ENCODE peak calls at places on chromosomes 16 and 17, in eight cellular contexts. One of them, this sample, is unnamed.

GRCh38 chr16:50275428-50276127 is 9.2 kb downstream of the ADCY7 start:
- DNase-seq in activated CD4-positive, alpha-beta T cell treated with anti-CD3 and anti-CD28 coated beads, Interleukin-2, amount 50 U/mL, for 1 hour: no peak
- DNase-seq in Daoy: no peak
- DNase-seq in CD4-positive, alpha-beta T cell: no peak
- DNase-seq in endothelial cell of umbilical vein: no peak
- DNase-seq in naive thymus-derived CD8-positive, alpha-beta T cell: peak
- DNase-seq in T47D: no peak
- DNase-seq in WTC11: no peak
- DNase-seq in this sample: no peak

GRCh38 chr17:74736423-74737298 is at the start of gene RAB37:
- DNase-seq in naive thymus-derived CD8-positive, alpha-beta T cell: peak
- DNase-seq in CD4-positive, alpha-beta T cell: no peak
- DNase-seq in Daoy: peak
- DNase-seq in T47D: peak
- DNase-seq in activated CD4-positive, alpha-beta T cell treated with anti-CD3 and anti-CD28 coated beads, Interleukin-2, amount 50 U/mL, for 1 hour: peak
- DNase-seq in endothelial cell of umbilical vein: no peak
- DNase-seq in WTC11: peak
- DNase-seq in this sample: peak

GRCh38 chr17:10631701-10632100 is 25.4 kb downstream of the MYH3 start:
- DNase-seq in naive thymus-derived CD8-positive, alpha-beta T cell: no peak
- DNase-seq in CD4-positive, alpha-beta T cell: no peak
- DNase-seq in endothelial cell of umbilical vein: no peak
- DNase-seq in T47D: no peak
- DNase-seq in WTC11: no peak
- DNase-seq in Daoy: no peak
- DNase-seq in activated CD4-positive, alpha-beta T cell treated with anti-CD3 and anti-CD28 coated beads, Interleukin-2, amount 50 U/mL, for 1 hour: no peak
- DNase-seq in this sample: no peak

GRCh38 chr16:88977028-88977844 is at the start of gene CBFA2T3:
- DNase-seq in T47D: no peak
- DNase-seq in activated CD4-positive, alpha-beta T cell treated with anti-CD3 and anti-CD28 coated beads, Interleukin-2, amount 50 U/mL, for 1 hour: no peak
- DNase-seq in endothelial cell of umbilical vein: peak
- DNase-seq in Daoy: no peak
- DNase-seq in CD4-positive, alpha-beta T cell: no peak
- DNase-seq in WTC11: no peak
- DNase-seq in naive thymus-derived CD8-positive, alpha-beta T cell: no peak
- DNase-seq in this sample: no peak

GRCh38 chr16:47156816-47157215 is 13.1 kb upstream of the NETO2 start:
- DNase-seq in Daoy: no peak
- DNase-seq in WTC11: no peak
- DNase-seq in activated CD4-positive, alpha-beta T cell treated with anti-CD3 and anti-CD28 coated beads, Interleukin-2, amount 50 U/mL, for 1 hour: no peak
- DNase-seq in naive thymus-derived CD8-positive, alpha-beta T cell: no peak
- DNase-seq in T47D: no peak
- DNase-seq in endothelial cell of umbilical vein: no peak
- DNase-seq in CD4-positive, alpha-beta T cell: no peak
- DNase-seq in this sample: no peak

GRCh38 chr16:20624882-20625807 is 49.0 kb upstream of the ACSM2B start:
- DNase-seq in naive thymus-derived CD8-positive, alpha-beta T cell: no peak
- DNase-seq in endothelial cell of umbilical vein: no peak
- DNase-seq in WTC11: no peak
- DNase-seq in Daoy: no peak
- DNase-seq in T47D: no peak
- DNase-seq in CD4-positive, alpha-beta T cell: no peak
- DNase-seq in activated CD4-positive, alpha-beta T cell treated with anti-CD3 and anti-CD28 coated beads, Interleukin-2, amount 50 U/mL, for 1 hour: no peak
- DNase-seq in this sample: no peak

GRCh38 chr17:2085648-2085949 is 30.7 kb downstream of the HIC1 start:
- DNase-seq in CD4-positive, alpha-beta T cell: no peak
- DNase-seq in T47D: no peak
- DNase-seq in activated CD4-positive, alpha-beta T cell treated with anti-CD3 and anti-CD28 coated beads, Interleukin-2, amount 50 U/mL, for 1 hour: no peak
- DNase-seq in Daoy: no peak
- DNase-seq in endothelial cell of umbilical vein: peak
- DNase-seq in naive thymus-derived CD8-positive, alpha-beta T cell: no peak
- DNase-seq in WTC11: no peak
- DNase-seq in this sample: no peak

GRCh38 chr16:85151603-85152413 is 39.5 kb upstream of the CIBAR2 start:
- DNase-seq in naive thymus-derived CD8-positive, alpha-beta T cell: no peak
- DNase-seq in CD4-positive, alpha-beta T cell: no peak
- DNase-seq in endothelial cell of umbilical vein: peak
- DNase-seq in WTC11: no peak
- DNase-seq in T47D: no peak
- DNase-seq in activated CD4-positive, alpha-beta T cell treated with anti-CD3 and anti-CD28 coated beads, Interleukin-2, amount 50 U/mL, for 1 hour: no peak
- DNase-seq in Daoy: peak
- DNase-seq in this sample: peak

GRCh38 chr16:14111713-14112538 is 40.8 kb downstream of the MRTFB start:
- DNase-seq in naive thymus-derived CD8-positive, alpha-beta T cell: no peak
- DNase-seq in endothelial cell of umbilical vein: no peak
- DNase-seq in CD4-positive, alpha-beta T cell: no peak
- DNase-seq in T47D: no peak
- DNase-seq in activated CD4-positive, alpha-beta T cell treated with anti-CD3 and anti-CD28 coated beads, Interleukin-2, amount 50 U/mL, for 1 hour: no peak
- DNase-seq in Daoy: peak
- DNase-seq in WTC11: no peak
- DNase-seq in this sample: peak

GRCh38 chr17:82531431-82531881 is 11.9 kb downstream of the FOXK2 start:
- DNase-seq in CD4-positive, alpha-beta T cell: no peak
- DNase-seq in WTC11: no peak
- DNase-seq in endothelial cell of umbilical vein: peak
- DNase-seq in naive thymus-derived CD8-positive, alpha-beta T cell: no peak
- DNase-seq in T47D: no peak
- DNase-seq in activated CD4-positive, alpha-beta T cell treated with anti-CD3 and anti-CD28 coated beads, Interleukin-2, amount 50 U/mL, for 1 hour: no peak
- DNase-seq in Daoy: peak
- DNase-seq in this sample: no peak

GRCh38 chr16:340370-341091 is 12.0 kb downstream of the AXIN1 start:
- DNase-seq in WTC11: no peak
- DNase-seq in endothelial cell of umbilical vein: no peak
- DNase-seq in T47D: no peak
- DNase-seq in Daoy: no peak
- DNase-seq in CD4-positive, alpha-beta T cell: no peak
- DNase-seq in activated CD4-positive, alpha-beta T cell treated with anti-CD3 and anti-CD28 coated beads, Interleukin-2, amount 50 U/mL, for 1 hour: no peak
- DNase-seq in naive thymus-derived CD8-positive, alpha-beta T cell: peak
- DNase-seq in this sample: no peak

GRCh38 chr16:23990507-23990906 is 154.7 kb downstream of the PRKCB start:
- DNase-seq in T47D: no peak
- DNase-seq in naive thymus-derived CD8-positive, alpha-beta T cell: no peak
- DNase-seq in endothelial cell of umbilical vein: no peak
- DNase-seq in activated CD4-positive, alpha-beta T cell treated with anti-CD3 and anti-CD28 coated beads, Interleukin-2, amount 50 U/mL, for 1 hour: no peak
- DNase-seq in Daoy: no peak
- DNase-seq in WTC11: no peak
- DNase-seq in CD4-positive, alpha-beta T cell: no peak
- DNase-seq in this sample: no peak

GRCh38 chr17:82437325-82437668 is 13.3 kb downstream of the CYBC1 start:
- DNase-seq in T47D: no peak
- DNase-seq in activated CD4-positive, alpha-beta T cell treated with anti-CD3 and anti-CD28 coated beads, Interleukin-2, amount 50 U/mL, for 1 hour: no peak
- DNase-seq in naive thymus-derived CD8-positive, alpha-beta T cell: peak
- DNase-seq in CD4-positive, alpha-beta T cell: no peak
- DNase-seq in Daoy: no peak
- DNase-seq in endothelial cell of umbilical vein: no peak
- DNase-seq in WTC11: no peak
- DNase-seq in this sample: no peak

GRCh38 chr16:20803192-20803560 is 3.1 kb downstream of the ERI2 start:
- DNase-seq in naive thymus-derived CD8-positive, alpha-beta T cell: no peak
- DNase-seq in Daoy: no peak
- DNase-seq in endothelial cell of umbilical vein: peak
- DNase-seq in T47D: no peak
- DNase-seq in activated CD4-positive, alpha-beta T cell treated with anti-CD3 and anti-CD28 coated beads, Interleukin-2, amount 50 U/mL, for 1 hour: no peak
- DNase-seq in WTC11: no peak
- DNase-seq in CD4-positive, alpha-beta T cell: no peak
- DNase-seq in this sample: no peak

GRCh38 chr17:50345443-50346312 is at the start of gene XYLT2:
- DNase-seq in activated CD4-positive, alpha-beta T cell treated with anti-CD3 and anti-CD28 coated beads, Interleukin-2, amount 50 U/mL, for 1 hour: peak
- DNase-seq in naive thymus-derived CD8-positive, alpha-beta T cell: peak
- DNase-seq in endothelial cell of umbilical vein: peak
- DNase-seq in Daoy: peak
- DNase-seq in WTC11: peak
- DNase-seq in CD4-positive, alpha-beta T cell: peak
- DNase-seq in T47D: peak
- DNase-seq in this sample: peak

GRCh38 chr16:66469291-66469931 is 42.3 kb downstream of the BEAN1 start:
- DNase-seq in Daoy: no peak
- DNase-seq in CD4-positive, alpha-beta T cell: no peak
- DNase-seq in activated CD4-positive, alpha-beta T cell treated with anti-CD3 and anti-CD28 coated beads, Interleukin-2, amount 50 U/mL, for 1 hour: no peak
- DNase-seq in naive thymus-derived CD8-positive, alpha-beta T cell: no peak
- DNase-seq in WTC11: no peak
- DNase-seq in endothelial cell of umbilical vein: no peak
- DNase-seq in T47D: no peak
- DNase-seq in this sample: no peak

GRCh38 chr16:12178251-12178990 is 201.9 kb downstream of the SNX29 start:
- DNase-seq in endothelial cell of umbilical vein: no peak
- DNase-seq in CD4-positive, alpha-beta T cell: no peak
- DNase-seq in activated CD4-positive, alpha-beta T cell treated with anti-CD3 and anti-CD28 coated beads, Interleukin-2, amount 50 U/mL, for 1 hour: no peak
- DNase-seq in naive thymus-derived CD8-positive, alpha-beta T cell: no peak
- DNase-seq in Daoy: no peak
- DNase-seq in WTC11: no peak
- DNase-seq in T47D: no peak
- DNase-seq in this sample: no peak

GRCh38 chr17:6215071-6216035 is 145.2 kb downstream of the WSCD1 start:
- DNase-seq in activated CD4-positive, alpha-beta T cell treated with anti-CD3 and anti-CD28 coated beads, Interleukin-2, amount 50 U/mL, for 1 hour: no peak
- DNase-seq in Daoy: no peak
- DNase-seq in T47D: no peak
- DNase-seq in WTC11: no peak
- DNase-seq in naive thymus-derived CD8-positive, alpha-beta T cell: no peak
- DNase-seq in CD4-positive, alpha-beta T cell: no peak
- DNase-seq in endothelial cell of umbilical vein: no peak
- DNase-seq in this sample: no peak

GRCh38 chr16:69567031-69567680 is 1.4 kb downstream of the NFAT5 start:
- DNase-seq in T47D: peak
- DNase-seq in activated CD4-positive, alpha-beta T cell treated with anti-CD3 and anti-CD28 coated beads, Interleukin-2, amount 50 U/mL, for 1 hour: no peak
- DNase-seq in endothelial cell of umbilical vein: peak
- DNase-seq in CD4-positive, alpha-beta T cell: no peak
- DNase-seq in naive thymus-derived CD8-positive, alpha-beta T cell: no peak
- DNase-seq in WTC11: no peak
- DNase-seq in Daoy: no peak
- DNase-seq in this sample: peak

GRCh38 chr17:32503251-32504165 is 16.7 kb downstream of the CDK5R1 start:
- DNase-seq in activated CD4-positive, alpha-beta T cell treated with anti-CD3 and anti-CD28 coated beads, Interleukin-2, amount 50 U/mL, for 1 hour: peak
- DNase-seq in WTC11: no peak
- DNase-seq in Daoy: no peak
- DNase-seq in CD4-positive, alpha-beta T cell: peak
- DNase-seq in naive thymus-derived CD8-positive, alpha-beta T cell: peak
- DNase-seq in endothelial cell of umbilical vein: peak
- DNase-seq in T47D: no peak
- DNase-seq in this sample: no peak

GRCh38 chr17:35890774-35891155 is 10.6 kb upstream of the CCL5 start:
- DNase-seq in CD4-positive, alpha-beta T cell: peak
- DNase-seq in WTC11: no peak
- DNase-seq in Daoy: no peak
- DNase-seq in naive thymus-derived CD8-positive, alpha-beta T cell: peak
- DNase-seq in endothelial cell of umbilical vein: no peak
- DNase-seq in activated CD4-positive, alpha-beta T cell treated with anti-CD3 and anti-CD28 coated beads, Interleukin-2, amount 50 U/mL, for 1 hour: peak
- DNase-seq in T47D: peak
- DNase-seq in this sample: no peak

GRCh38 chr16:82093901-82094300 is 58.8 kb downstream of the HSD17B2 start:
- DNase-seq in endothelial cell of umbilical vein: no peak
- DNase-seq in WTC11: no peak
- DNase-seq in Daoy: peak
- DNase-seq in activated CD4-positive, alpha-beta T cell treated with anti-CD3 and anti-CD28 coated beads, Interleukin-2, amount 50 U/mL, for 1 hour: no peak
- DNase-seq in naive thymus-derived CD8-positive, alpha-beta T cell: no peak
- DNase-seq in T47D: no peak
- DNase-seq in CD4-positive, alpha-beta T cell: no peak
- DNase-seq in this sample: no peak

GRCh38 chr17:31571124-31571892 is 179.8 kb downstream of the RAB11FIP4 start:
- DNase-seq in WTC11: no peak
- DNase-seq in activated CD4-positive, alpha-beta T cell treated with anti-CD3 and anti-CD28 coated beads, Interleukin-2, amount 50 U/mL, for 1 hour: no peak
- DNase-seq in T47D: no peak
- DNase-seq in naive thymus-derived CD8-positive, alpha-beta T cell: no peak
- DNase-seq in Daoy: peak
- DNase-seq in endothelial cell of umbilical vein: no peak
- DNase-seq in CD4-positive, alpha-beta T cell: no peak
- DNase-seq in this sample: peak

GRCh38 chr17:50631908-50632571 is 2.6 kb upstream of the ABCC3 start:
- DNase-seq in endothelial cell of umbilical vein: no peak
- DNase-seq in activated CD4-positive, alpha-beta T cell treated with anti-CD3 and anti-CD28 coated beads, Interleukin-2, amount 50 U/mL, for 1 hour: no peak
- DNase-seq in CD4-positive, alpha-beta T cell: no peak
- DNase-seq in Daoy: no peak
- DNase-seq in T47D: peak
- DNase-seq in naive thymus-derived CD8-positive, alpha-beta T cell: peak
- DNase-seq in WTC11: no peak
- DNase-seq in this sample: no peak

GRCh38 chr17:8075081-8075480 is 12.4 kb downstream of the ALOX12B start:
- DNase-seq in T47D: no peak
- DNase-seq in endothelial cell of umbilical vein: no peak
- DNase-seq in Daoy: no peak
- DNase-seq in CD4-positive, alpha-beta T cell: no peak
- DNase-seq in activated CD4-positive, alpha-beta T cell treated with anti-CD3 and anti-CD28 coated beads, Interleukin-2, amount 50 U/mL, for 1 hour: no peak
- DNase-seq in naive thymus-derived CD8-positive, alpha-beta T cell: no peak
- DNase-seq in WTC11: no peak
- DNase-seq in this sample: no peak

GRCh38 chr17:36813357-36813756 is 123.9 kb upstream of the LHX1 start:
- DNase-seq in endothelial cell of umbilical vein: no peak
- DNase-seq in T47D: no peak
- DNase-seq in activated CD4-positive, alpha-beta T cell treated with anti-CD3 and anti-CD28 coated beads, Interleukin-2, amount 50 U/mL, for 1 hour: no peak
- DNase-seq in naive thymus-derived CD8-positive, alpha-beta T cell: no peak
- DNase-seq in Daoy: no peak
- DNase-seq in CD4-positive, alpha-beta T cell: no peak
- DNase-seq in WTC11: no peak
- DNase-seq in this sample: no peak

GRCh38 chr16:50548659-50549560 is 714 bp downstream of the NKD1 start:
- DNase-seq in endothelial cell of umbilical vein: peak
- DNase-seq in Daoy: no peak
- DNase-seq in CD4-positive, alpha-beta T cell: peak
- DNase-seq in WTC11: peak
- DNase-seq in activated CD4-positive, alpha-beta T cell treated with anti-CD3 and anti-CD28 coated beads, Interleukin-2, amount 50 U/mL, for 1 hour: no peak
- DNase-seq in T47D: peak
- DNase-seq in naive thymus-derived CD8-positive, alpha-beta T cell: no peak
- DNase-seq in this sample: no peak

GRCh38 chr17:67095803-67096202 is 51.4 kb downstream of the CACNG1 start:
- DNase-seq in T47D: no peak
- DNase-seq in CD4-positive, alpha-beta T cell: no peak
- DNase-seq in activated CD4-positive, alpha-beta T cell treated with anti-CD3 and anti-CD28 coated beads, Interleukin-2, amount 50 U/mL, for 1 hour: no peak
- DNase-seq in naive thymus-derived CD8-positive, alpha-beta T cell: no peak
- DNase-seq in Daoy: peak
- DNase-seq in WTC11: no peak
- DNase-seq in endothelial cell of umbilical vein: no peak
- DNase-seq in this sample: no peak

GRCh38 chr17:80063815-80064585 is 27.6 kb downstream of the CCDC40 start:
- DNase-seq in naive thymus-derived CD8-positive, alpha-beta T cell: no peak
- DNase-seq in T47D: peak
- DNase-seq in CD4-positive, alpha-beta T cell: no peak
- DNase-seq in endothelial cell of umbilical vein: no peak
- DNase-seq in WTC11: no peak
- DNase-seq in activated CD4-positive, alpha-beta T cell treated with anti-CD3 and anti-CD28 coated beads, Interleukin-2, amount 50 U/mL, for 1 hour: no peak
- DNase-seq in Daoy: peak
- DNase-seq in this sample: peak

GRCh38 chr17:78779848-78780247 is 2.2 kb downstream of the CYTH1 start:
- DNase-seq in Daoy: no peak
- DNase-seq in naive thymus-derived CD8-positive, alpha-beta T cell: peak
- DNase-seq in CD4-positive, alpha-beta T cell: peak
- DNase-seq in T47D: peak
- DNase-seq in WTC11: no peak
- DNase-seq in endothelial cell of umbilical vein: no peak
- DNase-seq in activated CD4-positive, alpha-beta T cell treated with anti-CD3 and anti-CD28 coated beads, Interleukin-2, amount 50 U/mL, for 1 hour: peak
- DNase-seq in this sample: no peak

GRCh38 chr17:7383742-7384488 is 3.0 kb downstream of the TNK1 start:
- DNase-seq in endothelial cell of umbilical vein: peak
- DNase-seq in T47D: no peak
- DNase-seq in WTC11: peak
- DNase-seq in naive thymus-derived CD8-positive, alpha-beta T cell: peak
- DNase-seq in CD4-positive, alpha-beta T cell: peak
- DNase-seq in activated CD4-positive, alpha-beta T cell treated with anti-CD3 and anti-CD28 coated beads, Interleukin-2, amount 50 U/mL, for 1 hour: peak
- DNase-seq in Daoy: peak
- DNase-seq in this sample: peak

GRCh38 chr17:75634754-75635609 is 1.7 kb downstream of the SMIM5 start:
- DNase-seq in WTC11: no peak
- DNase-seq in Daoy: no peak
- DNase-seq in endothelial cell of umbilical vein: no peak
- DNase-seq in activated CD4-positive, alpha-beta T cell treated with anti-CD3 and anti-CD28 coated beads, Interleukin-2, amount 50 U/mL, for 1 hour: no peak
- DNase-seq in naive thymus-derived CD8-positive, alpha-beta T cell: no peak
- DNase-seq in CD4-positive, alpha-beta T cell: no peak
- DNase-seq in T47D: no peak
- DNase-seq in this sample: no peak

This sample was measured in hepatocyte.